ENCODE peak calls at places on chromosomes 1 and 21, in four cellular contexts. One of them, this sample, is unnamed.

GRCh38 chr1:154350383-154350782 is 25.1 kb downstream of the ATP8B2 start:
- DNase-seq in K562: no peak
- DNase-seq in HepG2: no peak
- DNase-seq in GM12878: no peak
- DNase-seq in this sample: no peak

GRCh38 chr1:240539700-240540414 is 72.1 kb downstream of the GREM2 start:
- DNase-seq in HepG2: no peak
- DNase-seq in GM12878: no peak
- DNase-seq in K562: no peak
- DNase-seq in this sample: no peak

GRCh38 chr1:56501888-56502287 is 77.5 kb downstream of the PLPP3 start:
- DNase-seq in GM12878: no peak
- DNase-seq in K562: no peak
- DNase-seq in HepG2: no peak
- DNase-seq in this sample: no peak

GRCh38 chr1:111563619-111564018 is 56.0 kb upstream of the RAP1A start:
- DNase-seq in K562: no peak
- DNase-seq in GM12878: no peak
- DNase-seq in HepG2: no peak
- DNase-seq in this sample: no peak

GRCh38 chr21:42220138-42220701 is 1.3 kb downstream of the ABCG1 start:
- DNase-seq in GM12878: no peak
- DNase-seq in K562: no peak
- DNase-seq in HepG2: peak
- DNase-seq in this sample: peak

GRCh38 chr1:19029191-19030085 is 73.0 kb upstream of the IFFO2 start:
- DNase-seq in GM12878: no peak
- DNase-seq in K562: no peak
- DNase-seq in HepG2: no peak
- DNase-seq in this sample: no peak

GRCh38 chr1:7424352-7424890 is 346.7 kb upstream of the VAMP3 start:
- DNase-seq in HepG2: no peak
- DNase-seq in K562: no peak
- DNase-seq in GM12878: no peak
- DNase-seq in this sample: no peak

GRCh38 chr1:85612704-85613361 is 32.3 kb downstream of the CCN1 start:
- DNase-seq in K562: peak
- DNase-seq in HepG2: peak
- DNase-seq in GM12878: no peak
- DNase-seq in this sample: peak

GRCh38 chr1:184970691-184971161 is 3.6 kb downstream of the NIBAN1 start:
- DNase-seq in HepG2: no peak
- DNase-seq in GM12878: no peak
- DNase-seq in K562: no peak
- DNase-seq in this sample: no peak

GRCh38 chr1:160284220-160284781 is 632 bp downstream of the PEX19 start:
- DNase-seq in GM12878: no peak
- DNase-seq in HepG2: peak
- DNase-seq in K562: peak
- DNase-seq in this sample: peak

GRCh38 chr1:231781887-231782286 is 155.3 kb downstream of the DISC1 start:
- DNase-seq in GM12878: no peak
- DNase-seq in K562: no peak
- DNase-seq in HepG2: no peak
- DNase-seq in this sample: no peak

GRCh38 chr1:23600283-23600682 is 41.0 kb upstream of the ID3 start:
- DNase-seq in HepG2: no peak
- DNase-seq in K562: no peak
- DNase-seq in GM12878: peak
- DNase-seq in this sample: no peak

GRCh38 chr1:119000371-119001180 is 12.4 kb upstream of the TBX15 start:
- DNase-seq in HepG2: no peak
- DNase-seq in GM12878: no peak
- DNase-seq in K562: no peak
- DNase-seq in this sample: no peak

GRCh38 chr1:2605754-2606003 is 19.1 kb downstream of the PRXL2B start:
- DNase-seq in K562: no peak
- DNase-seq in GM12878: no peak
- DNase-seq in HepG2: no peak
- DNase-seq in this sample: no peak

GRCh38 chr1:184882649-184883303 is 91.5 kb downstream of the NIBAN1 start:
- DNase-seq in K562: no peak
- DNase-seq in GM12878: no peak
- DNase-seq in HepG2: no peak
- DNase-seq in this sample: no peak

GRCh38 chr21:37886120-37886519 is 30.1 kb downstream of the KCNJ6 start:
- DNase-seq in HepG2: no peak
- DNase-seq in K562: no peak
- DNase-seq in GM12878: no peak
- DNase-seq in this sample: no peak

GRCh38 chr1:230922620-230923019 is 54.3 kb upstream of the C1orf198 start:
- DNase-seq in GM12878: no peak
- DNase-seq in HepG2: no peak
- DNase-seq in K562: no peak
- DNase-seq in this sample: no peak

GRCh38 chr1:202251424-202252256 is 58.0 kb downstream of the LGR6 start:
- DNase-seq in K562: no peak
- DNase-seq in HepG2: no peak
- DNase-seq in GM12878: no peak
- DNase-seq in this sample: no peak

GRCh38 chr1:8133190-8133589 is 107.1 kb upstream of the ERRFI1 start:
- DNase-seq in HepG2: no peak
- DNase-seq in K562: no peak
- DNase-seq in GM12878: no peak
- DNase-seq in this sample: no peak

GRCh38 chr1:97071163-97071562 is 349.6 kb downstream of the PTBP2 start:
- DNase-seq in GM12878: no peak
- DNase-seq in HepG2: no peak
- DNase-seq in K562: no peak
- DNase-seq in this sample: no peak

GRCh38 chr1:206761369-206761768 is 9.2 kb upstream of the IL19 start:
- DNase-seq in K562: no peak
- DNase-seq in HepG2: no peak
- DNase-seq in GM12878: no peak
- DNase-seq in this sample: peak

GRCh38 chr1:910311-910880 is 13.3 kb upstream of the SAMD11 start:
- DNase-seq in K562: no peak
- DNase-seq in HepG2: no peak
- DNase-seq in GM12878: no peak
- DNase-seq in this sample: no peak

GRCh38 chr1:197184190-197184589 is 37.7 kb upstream of the ASPM start:
- DNase-seq in GM12878: no peak
- DNase-seq in K562: peak
- DNase-seq in HepG2: no peak
- DNase-seq in this sample: no peak

GRCh38 chr1:36342426-36343185 is 19.2 kb upstream of the EVA1B start:
- DNase-seq in K562: peak
- DNase-seq in HepG2: no peak
- DNase-seq in GM12878: no peak
- DNase-seq in this sample: peak

GRCh38 chr21:21268061-21268471 is 269.9 kb downstream of the NCAM2 start:
- DNase-seq in HepG2: no peak
- DNase-seq in GM12878: no peak
- DNase-seq in K562: no peak
- DNase-seq in this sample: no peak

GRCh38 chr21:32351428-32351827 is 41.4 kb downstream of the URB1 start:
- DNase-seq in GM12878: no peak
- DNase-seq in HepG2: no peak
- DNase-seq in K562: no peak
- DNase-seq in this sample: no peak

GRCh38 chr1:237664327-237664726 is 226.4 kb downstream of the ZP4 start:
- DNase-seq in GM12878: no peak
- DNase-seq in K562: no peak
- DNase-seq in HepG2: no peak
- DNase-seq in this sample: no peak

GRCh38 chr1:221715321-221716169 is 26.3 kb downstream of the DUSP10 start:
- DNase-seq in GM12878: no peak
- DNase-seq in HepG2: peak
- DNase-seq in K562: no peak
- DNase-seq in this sample: peak
- TF ChIP-seq FOXK2 in GM12878: no peak
- TF ChIP-seq FOXK2 in HepG2: no peak
- TF ChIP-seq FOXK2 in K562: no peak
- TF ChIP-seq FOXK2 in this sample: no peak

DNA sequence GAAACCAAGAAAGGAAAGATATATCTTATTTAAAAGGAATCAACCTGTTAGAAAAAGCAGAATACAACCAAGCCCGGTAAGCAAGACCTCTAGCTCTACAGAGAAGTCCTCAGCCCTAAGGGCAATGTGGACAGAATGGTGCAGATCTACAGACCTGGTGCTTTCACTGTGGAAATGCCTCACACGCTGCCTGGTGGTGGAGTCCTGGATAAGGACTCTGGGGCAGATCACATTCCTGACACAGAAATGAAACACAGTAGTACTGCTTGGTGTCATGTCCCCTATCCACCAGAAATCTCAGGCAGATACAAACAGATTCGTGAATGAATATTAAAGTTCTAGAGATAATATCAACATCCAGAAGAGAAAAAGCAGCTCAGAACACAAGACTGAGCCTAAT is 6.8 kb downstream of the CNN3 start:
- DNase-seq in GM12878: no peak
- DNase-seq in K562: no peak
- DNase-seq in HepG2: peak
- DNase-seq in this sample: no peak
- TF ChIP-seq FOXK2 in GM12878: no peak
- TF ChIP-seq FOXK2 in K562: no peak
- TF ChIP-seq FOXK2 in HepG2: no peak
- TF ChIP-seq FOXK2 in this sample: no peak

DNA sequence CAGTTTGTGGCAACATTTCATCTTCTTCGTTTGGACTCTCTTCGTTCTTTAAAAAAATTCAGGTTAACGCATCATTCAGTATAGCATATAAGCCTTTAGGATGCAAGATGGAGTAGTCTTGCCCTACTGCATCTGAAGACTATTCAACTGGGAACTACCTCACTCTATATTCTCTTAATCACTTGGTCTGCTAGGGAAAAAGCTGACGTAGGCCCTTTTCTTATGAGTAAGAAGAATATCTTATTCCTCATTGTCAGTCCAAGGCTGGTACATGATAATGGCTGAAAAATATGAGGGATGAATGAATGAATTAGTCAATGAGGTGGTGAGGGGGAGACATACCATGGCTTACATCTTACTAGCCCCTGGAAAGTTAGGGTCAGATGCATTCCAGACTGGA is 294.2 kb downstream of the GPATCH2 start:
- DNase-seq in HepG2: no peak
- DNase-seq in GM12878: no peak
- DNase-seq in K562: no peak
- DNase-seq in this sample: no peak
- TF ChIP-seq FOXK2 in HepG2: no peak
- TF ChIP-seq FOXK2 in GM12878: no peak
- TF ChIP-seq FOXK2 in K562: no peak
- TF ChIP-seq FOXK2 in this sample: no peak

GRCh38 chr1:20732071-20732587 is 374 bp downstream of the SH2D5 start:
- DNase-seq in K562: no peak
- DNase-seq in GM12878: no peak
- DNase-seq in HepG2: peak
- DNase-seq in this sample: peak

GRCh38 chr1:20729990-20730689 is 2.4 kb downstream of the SH2D5 start:
- DNase-seq in HepG2: no peak
- DNase-seq in K562: no peak
- DNase-seq in GM12878: no peak
- DNase-seq in this sample: no peak

GRCh38 chr1:20732588-20733360 is at the start of gene SH2D5:
- DNase-seq in K562: peak
- DNase-seq in HepG2: peak
- DNase-seq in GM12878: peak
- DNase-seq in this sample: peak

GRCh38 chr1:20730690-20731056 is 1.8 kb downstream of the SH2D5 start:
- DNase-seq in GM12878: no peak
- DNase-seq in HepG2: no peak
- DNase-seq in K562: no peak
- DNase-seq in this sample: peak

DNA sequence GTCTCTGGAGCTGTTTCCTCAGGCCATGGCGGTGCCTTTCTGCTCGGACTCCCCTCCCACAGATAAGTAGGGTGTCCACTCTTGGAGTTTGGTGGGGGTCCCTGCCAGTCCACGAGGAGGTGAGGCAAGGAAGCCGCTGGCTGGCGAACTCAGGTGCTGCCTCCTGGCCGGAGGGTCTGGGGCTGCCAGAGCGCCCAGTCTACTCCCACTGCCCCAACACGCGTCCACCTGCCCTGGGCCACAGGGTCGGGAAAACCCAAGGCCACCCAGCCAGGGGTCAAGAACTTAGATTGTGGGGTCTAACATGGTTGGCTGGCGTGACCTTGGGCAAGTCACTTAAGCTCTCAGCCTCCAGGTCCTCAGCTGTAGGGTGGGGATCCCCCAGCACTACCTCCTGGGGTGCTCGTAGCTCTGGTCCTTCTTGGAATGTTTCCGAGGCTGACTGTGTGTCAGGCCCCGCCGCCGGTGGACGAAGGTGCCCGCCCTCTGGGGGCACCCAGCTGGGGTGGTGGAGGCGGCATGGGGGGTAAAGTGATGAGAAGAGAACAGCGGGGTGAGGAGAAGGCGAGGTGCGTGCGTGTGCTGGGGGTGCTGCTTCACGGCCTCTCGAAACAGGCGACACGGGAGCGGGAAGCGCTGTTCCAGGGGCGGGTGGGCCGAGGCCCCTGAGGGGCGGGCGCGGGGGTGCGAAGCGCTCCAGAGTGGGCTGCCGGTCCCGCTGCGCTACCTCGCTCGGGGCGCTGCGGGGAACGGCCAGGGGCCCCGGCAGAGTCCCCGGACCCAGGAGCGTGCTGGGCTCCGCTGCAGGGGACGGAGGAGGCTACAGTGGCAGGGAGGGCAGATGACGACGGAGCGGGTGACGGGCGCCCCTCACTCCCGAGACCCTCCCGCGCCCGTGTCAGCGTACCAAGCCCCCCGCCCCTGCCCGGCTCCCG is 1.2 kb downstream of the SH2D5 start:
- DNase-seq in GM12878: no peak
- DNase-seq in K562: no peak
- DNase-seq in HepG2: no peak
- DNase-seq in this sample: peak
- TF ChIP-seq FOXK2 in GM12878: no peak
- TF ChIP-seq FOXK2 in K562: no peak
- TF ChIP-seq FOXK2 in HepG2: no peak
- TF ChIP-seq FOXK2 in this sample: no peak

DNA sequence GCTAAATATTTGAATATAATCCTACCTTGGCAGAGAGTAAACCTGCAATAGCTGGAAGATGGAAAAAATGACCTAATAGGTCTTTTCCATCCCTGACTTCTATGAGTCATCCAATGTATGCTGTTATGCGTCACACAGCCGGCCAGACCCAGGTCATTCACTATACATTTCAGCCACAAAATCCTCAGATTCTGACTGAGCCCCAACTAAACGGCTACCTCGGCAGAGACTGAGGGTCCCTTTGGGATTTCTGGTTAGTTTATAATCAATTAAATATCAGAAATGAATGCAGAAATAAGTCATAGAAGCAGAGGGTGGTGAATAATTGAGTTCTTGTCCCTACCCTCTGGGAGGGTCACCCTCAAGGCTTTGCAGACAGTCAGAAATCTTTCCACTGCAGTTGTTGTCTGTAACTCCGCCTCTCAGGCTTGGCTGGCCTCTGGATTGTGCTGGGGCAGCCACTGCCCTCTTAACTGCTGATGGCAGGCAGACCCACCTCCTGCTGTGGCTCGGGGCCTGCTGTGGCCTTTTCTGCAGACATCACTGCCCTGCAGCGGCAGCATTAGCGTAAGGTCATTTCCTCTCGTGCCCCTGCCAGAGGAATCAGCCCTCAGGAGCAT is 240.5 kb downstream of the TGFB2 start:
- DNase-seq in HepG2: no peak
- DNase-seq in GM12878: no peak
- DNase-seq in K562: no peak
- DNase-seq in this sample: peak
- TF ChIP-seq FOXK2 in HepG2: no peak
- TF ChIP-seq FOXK2 in GM12878: no peak
- TF ChIP-seq FOXK2 in K562: no peak
- TF ChIP-seq FOXK2 in this sample: no peak

This sample was measured in HEK293T.